ENCODE peak calls at places on chromosomes 11 and 22, in seven cellular contexts. Q is transverse colon, M is K562, K is HCT116, C is spleen, L is prostate gland, E is HL-60. X is an unnamed sample.

GRCh38 chr11:98227266-98227665 is 793.5 kb upstream of the CNTN5 start:
- DNase-seq in Q (no peak), M (no peak), K (no peak), C (no peak), L (no peak), E (no peak), X (no peak)

GRCh38 chr22:36317658-36318271 is 64.8 kb downstream of the APOL1 start:
- DNase-seq in E (no peak), L (peak), M (no peak), Q (no peak), C (no peak), K (no peak), X (no peak)

GRCh38 chr11:26551186-26551801 is 20.8 kb downstream of the MUC15 start:
- DNase-seq in C (no peak), L (no peak), E (no peak), K (no peak), M (no peak), Q (no peak), X (no peak)

GRCh38 chr11:119663279-119663678 is 65.7 kb downstream of the NECTIN1 start:
- DNase-seq in L (no peak), C (no peak), Q (no peak), E (no peak), M (no peak), K (no peak), X (no peak)

GRCh38 chr11:31237819-31238771 is 131.4 kb downstream of the DCDC1 start:
- DNase-seq in C (no peak), L (no peak), M (no peak), E (no peak), K (no peak), Q (no peak), X (no peak)

GRCh38 chr11:61082931-61083531 is 19.3 kb upstream of the CD5 start:
- DNase-seq in L (no peak), K (no peak), E (no peak), Q (no peak), M (no peak), C (no peak), X (no peak)

GRCh38 chr11:65266210-65266609 is 4.4 kb downstream of the POLA2 start:
- DNase-seq in E (no peak), C (no peak), L (no peak), K (no peak), M (peak), Q (no peak), X (no peak)

GRCh38 chr11:80899381-80899780 is 1458.6 kb upstream of the TENM4 start:
- DNase-seq in E (no peak), K (no peak), Q (no peak), M (no peak), C (no peak), L (no peak), X (no peak)

GRCh38 chr22:49973018-49973965 is 12.7 kb downstream of the PIM3 start:
- DNase-seq in E (no peak), C (no peak), K (no peak), M (no peak), L (no peak), Q (no peak), X (no peak)

GRCh38 chr11:23727821-23728220 is 769.0 kb upstream of the LUZP2 start:
- DNase-seq in C (no peak), E (no peak), Q (no peak), K (no peak), M (no peak), L (no peak), X (no peak)

GRCh38 chr11:11450744-11451362 is 97.8 kb upstream of the CSNK2A3 start:
- DNase-seq in Q (no peak), L (no peak), M (no peak), K (peak), E (no peak), C (no peak), X (no peak)

GRCh38 chr11:103055174-103055890 is 36.6 kb downstream of the DCUN1D5 start:
- DNase-seq in Q (no peak), K (peak), M (peak), C (no peak), E (no peak), L (no peak), X (no peak)

GRCh38 chr11:57567512-57568329 is at the start of gene UBE2L6:
- DNase-seq in K (no peak), C (peak), L (peak), E (peak), M (peak), Q (peak), X (peak)

DNA sequence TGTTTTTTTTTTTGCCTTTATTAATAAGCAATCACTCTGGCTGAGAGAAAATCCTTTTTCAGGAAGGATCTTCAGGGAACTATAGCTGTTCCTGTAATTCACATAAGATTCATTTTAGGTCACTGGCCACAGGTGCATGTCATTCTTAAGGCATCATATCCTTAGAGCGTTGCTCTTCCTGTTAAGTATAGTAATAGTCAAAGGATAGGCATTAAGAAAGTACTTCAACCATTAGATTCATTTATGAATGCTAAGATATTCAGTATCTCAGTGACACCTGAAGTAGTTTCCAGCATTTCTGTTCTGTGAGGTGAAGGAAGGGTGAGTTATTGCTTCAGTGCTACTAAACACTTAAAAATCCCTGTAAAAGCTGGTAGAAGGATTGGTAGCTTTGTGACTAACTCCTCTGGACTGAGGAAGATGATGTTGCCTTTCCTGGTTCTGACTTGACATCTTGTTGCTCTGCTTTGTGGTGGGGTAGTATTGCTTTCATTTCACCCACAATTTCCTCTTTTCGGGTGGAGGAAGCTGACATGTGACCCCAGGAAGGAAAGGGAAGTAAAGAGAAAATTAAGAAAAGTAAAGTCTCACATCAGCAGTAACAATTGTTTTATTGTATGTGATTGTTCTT is 34.7 kb downstream of the RNF169 start:
- DNase-seq in Q (no peak), K (peak), M (no peak), C (no peak), E (peak), L (no peak), X (no peak)
- H3K27ac ChIP-seq in Q (peak), K (no peak), M (no peak), C (no peak), E (no peak), L (no peak), X (no peak)

GRCh38 chr22:27534720-27535125 is 266.8 kb downstream of the MN1 start:
- DNase-seq in E (no peak), Q (no peak), C (peak), M (no peak), L (no peak), K (no peak), X (no peak)
- TF ChIP-seq POLR2AphosphoS5 in E (no peak), Q (no peak), C (no peak), M (no peak), L (no peak), K (no peak), X (no peak)

GRCh38 chr11:69437001-69437875 is 44.2 kb upstream of the LINC01488 start:
- DNase-seq in M (no peak), Q (no peak), K (no peak), C (peak), E (no peak), L (no peak), X (no peak)
- H3K27ac ChIP-seq in M (peak), Q (no peak), K (peak), C (no peak), E (peak), L (no peak), X (no peak)

GRCh38 chr11:12458042-12458441 is 80.7 kb downstream of the PARVA start:
- DNase-seq in L (no peak), E (no peak), C (no peak), K (no peak), M (no peak), Q (no peak), X (no peak)
- TF ChIP-seq POLR2AphosphoS5 in L (no peak), E (no peak), C (no peak), K (no peak), M (no peak), Q (peak), X (no peak)

GRCh38 chr11:69677744-69678143 is 2.6 kb upstream of the LTO1 start:
- DNase-seq in M (no peak), K (no peak), E (no peak), Q (no peak), L (no peak), C (no peak), X (no peak)

GRCh38 chr11:69674886-69675714 is at the start of gene LTO1:
- DNase-seq in K (peak), Q (peak), C (peak), L (peak), M (peak), E (peak), X (peak)

GRCh38 chr11:69670158-69670845 is 4.9 kb downstream of the LTO1 start:
- DNase-seq in C (peak), M (peak), L (peak), Q (peak), K (peak), E (peak), X (peak)

GRCh38 chr11:69671734-69672465 is 3.3 kb downstream of the LTO1 start:
- DNase-seq in E (peak), K (no peak), M (no peak), L (no peak), C (peak), Q (no peak), X (peak)

DNA sequence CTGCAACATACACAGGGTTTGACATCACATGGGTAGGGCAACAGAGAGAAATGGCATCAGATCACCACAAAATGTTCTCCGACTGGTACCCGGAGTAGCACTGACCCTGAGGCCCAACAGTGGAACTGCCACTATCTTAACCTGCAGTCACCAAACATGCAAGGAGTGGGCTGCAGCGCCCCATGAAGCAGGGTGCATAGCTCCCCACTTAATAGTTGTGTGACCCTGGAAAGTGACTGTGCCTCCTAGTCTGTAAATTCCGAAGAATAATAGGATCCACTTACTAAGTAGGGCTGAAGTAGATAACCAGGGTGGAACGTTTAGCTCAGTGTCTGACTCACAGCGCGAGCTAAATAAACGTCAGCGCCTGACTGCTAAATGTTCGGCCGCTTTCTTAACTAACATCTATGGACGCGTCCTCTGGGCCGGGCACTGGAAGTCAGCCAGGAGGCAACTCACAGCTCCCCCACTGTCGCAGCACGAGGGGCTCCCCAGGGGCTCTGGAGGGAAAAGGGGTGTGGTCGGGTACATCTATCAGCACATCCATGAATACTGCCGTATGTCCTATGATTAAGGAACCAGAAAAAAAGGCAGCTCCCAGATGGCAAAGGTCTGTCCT is 777 bp downstream of the LTO1 start:
- DNase-seq in L (no peak), C (no peak), K (no peak), E (no peak), M (peak), Q (no peak), X (peak)
- H3K27ac ChIP-seq in L (peak), C (peak), K (peak), E (peak), M (peak), Q (peak), X (peak)

DNA sequence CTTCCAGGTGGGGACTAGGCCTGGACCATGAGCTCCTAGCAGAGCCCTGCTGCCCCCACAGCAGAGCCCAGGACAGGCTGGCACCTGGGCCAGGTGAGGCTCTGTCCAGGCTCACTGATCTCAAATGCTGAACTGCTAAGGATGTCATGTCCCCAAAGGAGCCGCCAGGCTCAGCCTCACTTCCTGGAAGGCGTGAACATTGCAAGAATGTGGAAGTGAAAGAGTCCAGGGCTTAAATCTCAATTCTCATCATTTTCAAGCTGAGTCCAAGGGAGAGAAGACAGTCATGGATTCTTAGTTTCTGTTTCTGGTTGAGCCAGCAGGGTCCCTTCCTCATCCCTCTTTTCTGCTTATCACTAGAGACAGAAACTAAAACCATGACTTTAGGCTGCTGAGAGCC is 5.0 kb downstream of the ASCL2 start:
- DNase-seq in C (no peak), K (no peak), E (no peak), L (no peak), M (peak), Q (no peak), X (no peak)
- TF ChIP-seq POLR2AphosphoS5 in C (peak), K (no peak), E (no peak), L (no peak), M (no peak), Q (no peak), X (no peak)

GRCh38 chr11:35618497-35619029 is 303 bp downstream of the FJX1 start:
- DNase-seq in K (no peak), C (peak), M (peak), Q (peak), L (no peak), E (no peak), X (no peak)
- H3K27ac ChIP-seq in K (peak), C (peak), M (no peak), Q (peak), L (peak), E (no peak), X (peak)

GRCh38 chr22:30591191-30591587 is 521 bp downstream of the PES1 start:
- DNase-seq in K (no peak), E (no peak), L (no peak), Q (no peak), C (no peak), M (no peak), X (no peak)
- TF ChIP-seq POLR2AphosphoS5 in K (no peak), E (no peak), L (no peak), Q (no peak), C (no peak), M (no peak), X (no peak)